ENCODE peak calls at places on chromosomes 16 and 17, in six cellular contexts. H is stimulated activated naive CD8-positive, alpha-beta T cell treated with anti-CD3 and anti-CD28 coated beads, Interleukin-15, amount 100 ng/mL, for 72 hours; Y is AG20443; U is T-helper 9 cell; E is T-helper 1 cell; C is glomerular endothelial cell. L is an unnamed sample.

GRCh38 chr17:37802061-37802460 is 57.2 kb upstream of the HNF1B start:
- DNase-seq in H (no peak), C (no peak), E (no peak), Y (no peak), U (no peak), L (no peak)

GRCh38 chr16:489606-490005 is 37.9 kb upstream of the CAPN15 start:
- DNase-seq in H (no peak), C (no peak), E (no peak), Y (no peak), U (no peak), L (no peak)

GRCh38 chr16:1244881-1245280 is 4.4 kb downstream of the TPSAB1 start:
- DNase-seq in H (no peak), U (no peak), Y (no peak), E (no peak), C (no peak), L (no peak)

GRCh38 chr16:89123001-89123830 is 29.6 kb downstream of the ACSF3 start:
- DNase-seq in U (no peak), H (no peak), Y (no peak), C (no peak), E (peak), L (no peak)

GRCh38 chr16:8323153-8323552 is 267.2 kb downstream of the TMEM114 start:
- DNase-seq in H (no peak), U (no peak), C (no peak), E (no peak), Y (no peak), L (no peak)

GRCh38 chr16:28596115-28596630 is 677 bp downstream of the SULT1A2 start:
- DNase-seq in H (no peak), Y (no peak), C (no peak), E (no peak), U (no peak), L (no peak)

GRCh38 chr16:49858200-49859129 is 2.6 kb upstream of the ZNF423 start:
- DNase-seq in H (peak), Y (no peak), E (no peak), C (no peak), U (no peak), L (peak)

GRCh38 chr17:14014647-14015046 is 54.7 kb upstream of the COX10 start:
- DNase-seq in C (no peak), E (no peak), Y (no peak), H (no peak), U (no peak), L (no peak)

GRCh38 chr17:38453951-38454421 is 25.7 kb downstream of the ARHGAP23 start:
- DNase-seq in U (no peak), C (no peak), Y (no peak), E (no peak), H (no peak), L (no peak)

GRCh38 chr16:87461466-87461975 is 31.3 kb downstream of the ZCCHC14 start:
- DNase-seq in C (peak), Y (peak), H (no peak), E (no peak), U (no peak), L (peak)

GRCh38 chr16:73192227-73192894 is 144.4 kb upstream of the ZFHX3 start:
- DNase-seq in C (no peak), U (no peak), H (no peak), Y (peak), E (no peak), L (no peak)

GRCh38 chr17:51355314-51356083 is 95.2 kb downstream of the UTP18 start:
- DNase-seq in C (no peak), E (no peak), H (no peak), Y (peak), U (no peak), L (no peak)

GRCh38 chr16:67593288-67593687 is 31.0 kb downstream of the CTCF start:
- DNase-seq in U (no peak), E (no peak), C (no peak), H (no peak), Y (no peak), L (no peak)

GRCh38 chr17:5115673-5116651 is at the start of gene USP6:
- DNase-seq in Y (no peak), E (no peak), C (no peak), U (no peak), H (no peak), L (no peak)

GRCh38 chr17:74949455-74950115 is 13.9 kb downstream of the OTOP3 start:
- DNase-seq in C (no peak), E (no peak), Y (no peak), U (no peak), H (no peak), L (no peak)

GRCh38 chr17:75371339-75371738 is 34.1 kb downstream of the GRB2 start:
- DNase-seq in C (no peak), U (no peak), E (no peak), H (no peak), Y (no peak), L (no peak)

GRCh38 chr16:32116080-32116479 is 137.0 kb upstream of the TP53TG3D start:
- DNase-seq in H (no peak), E (no peak), C (no peak), U (peak), Y (no peak), L (no peak)

GRCh38 chr17:39404542-39405378 is 3.3 kb upstream of the FBXL20 start:
- DNase-seq in H (peak), C (no peak), Y (peak), U (no peak), E (no peak), L (no peak)

GRCh38 chr17:57762375-57762916 is 17.3 kb upstream of the CCDC182 start:
- DNase-seq in E (no peak), H (no peak), Y (no peak), C (no peak), U (no peak), L (no peak)

GRCh38 chr16:51343411-51343810 is 192.3 kb upstream of the SALL1 start:
- DNase-seq in E (no peak), C (no peak), U (no peak), H (no peak), Y (no peak), L (no peak)

GRCh38 chr17:40361063-40361924 is 3.2 kb downstream of the GJD3 start:
- DNase-seq in U (no peak), C (no peak), H (no peak), Y (no peak), E (no peak), L (no peak)

GRCh38 chr17:79933863-79934652 is 94.8 kb upstream of the CBX4 start:
- DNase-seq in C (no peak), Y (no peak), H (no peak), E (no peak), U (no peak), L (no peak)

GRCh38 chr17:65104973-65105372 is 32.2 kb upstream of the RGS9 start:
- DNase-seq in H (no peak), C (no peak), E (no peak), U (no peak), Y (no peak), L (no peak)

GRCh38 chr17:62601438-62601837 is 26.0 kb upstream of the MRC2 start:
- DNase-seq in C (no peak), H (no peak), Y (peak), U (no peak), E (no peak), L (no peak)

GRCh38 chr17:74408830-74409229 is 23.1 kb upstream of the GPRC5C start:
- DNase-seq in E (no peak), Y (no peak), C (no peak), H (no peak), U (no peak), L (no peak)

GRCh38 chr17:76048711-76049110 is 21.6 kb upstream of the EVPL start:
- DNase-seq in H (no peak), U (no peak), Y (no peak), E (no peak), C (no peak), L (no peak)

GRCh38 chr17:77106874-77107358 is 33.9 kb upstream of the SEC14L1 start:
- DNase-seq in C (no peak), U (no peak), Y (no peak), H (peak), E (no peak), L (peak)

GRCh38 chr17:521561-522325 is 169.1 kb upstream of the RPH3AL start:
- DNase-seq in E (no peak), Y (no peak), H (no peak), U (no peak), C (no peak), L (no peak)

GRCh38 chr16:67164599-67165061 is at the start of gene HSF4:
- DNase-seq in H (no peak), Y (peak), C (no peak), E (no peak), U (no peak), L (no peak)

GRCh38 chr17:32323784-32324590 is 18.0 kb downstream of the C17orf75 start:
- DNase-seq in C (no peak), U (no peak), H (peak), Y (peak), E (no peak), L (no peak)

GRCh38 chr16:81654346-81654745 is 124.7 kb upstream of the PLCG2 start:
- DNase-seq in U (no peak), C (no peak), E (no peak), Y (peak), H (no peak), L (no peak)

GRCh38 chr17:45702666-45703266 is 81.4 kb upstream of the CRHR1 start:
- DNase-seq in Y (peak), E (no peak), U (no peak), C (no peak), H (no peak), L (no peak)

GRCh38 chr17:52170963-52171572 is 12.6 kb upstream of the CA10 start:
- DNase-seq in H (no peak), C (no peak), U (no peak), Y (no peak), E (no peak), L (no peak)

GRCh38 chr16:69328854-69329316 is 1.5 kb downstream of the PDF start:
- DNase-seq in E (no peak), U (no peak), H (no peak), C (no peak), Y (no peak), L (no peak)

GRCh38 chr16:80924372-80924978 is 82.2 kb downstream of the CMC2 start:
- DNase-seq in H (peak), C (no peak), U (no peak), Y (peak), E (no peak), L (peak)

GRCh38 chr17:74994440-74994839 is 7.0 kb downstream of the CDR2L start:
- DNase-seq in Y (no peak), U (no peak), C (no peak), H (no peak), E (no peak), L (no peak)

GRCh38 chr17:9242497-9242881 is 221.2 kb downstream of the NTN1 start:
- DNase-seq in E (no peak), Y (no peak), H (no peak), C (no peak), U (no peak), L (no peak)

GRCh38 chr16:68319185-68319908 is 8.5 kb downstream of the PRMT7 start:
- DNase-seq in E (no peak), Y (no peak), H (peak), U (no peak), C (no peak), L (peak)

L was measured in GM13976.